ENCODE peak calls at places on chromosome 12, in six cellular contexts. B is GM12892, U is HepG2, D is GM12878, J is H1, R is K562. Z is an unnamed sample.

GRCh38 chr12:3071107-3071506 is 6.1 kb upstream of the TSPAN9 start:
- DNase-seq in J (no peak), R (no peak), B (no peak), D (no peak), U (peak), Z (no peak)

GRCh38 chr12:76085159-76085868 is 829 bp upstream of the NAP1L1 start:
- DNase-seq in U (no peak), J (no peak), R (no peak), B (peak), D (no peak), Z (no peak)

GRCh38 chr12:128459067-128459466 is 192.1 kb downstream of the TMEM132C start:
- DNase-seq in J (peak), R (no peak), U (no peak), D (no peak), B (no peak), Z (no peak)

GRCh38 chr12:113693693-113694092 is 222.0 kb upstream of the LHX5 start:
- DNase-seq in B (no peak), D (no peak), R (no peak), U (no peak), J (no peak), Z (no peak)

GRCh38 chr12:50197297-50197727 is 30.1 kb upstream of the CERS5 start:
- DNase-seq in U (no peak), J (no peak), R (no peak), D (no peak), B (no peak), Z (no peak)

GRCh38 chr12:59634254-59634653 is 38.4 kb downstream of the SLC16A7 start:
- DNase-seq in D (no peak), R (no peak), B (no peak), U (no peak), J (no peak), Z (no peak)

GRCh38 chr12:15979096-15980091 is 68.3 kb downstream of the DERA start:
- DNase-seq in D (no peak), U (peak), B (no peak), R (peak), J (no peak), Z (no peak)

GRCh38 chr12:6632026-6632978 is 3.5 kb downstream of the LPAR5 start:
- DNase-seq in B (no peak), U (no peak), R (no peak), D (peak), J (no peak), Z (no peak)

GRCh38 chr12:7042847-7043246 is 17.7 kb upstream of the C1S start:
- DNase-seq in B (no peak), J (no peak), U (peak), R (peak), D (no peak), Z (no peak)

GRCh38 chr12:69837191-69838085 is 12.4 kb downstream of the MYRFL start:
- DNase-seq in J (no peak), D (no peak), B (no peak), U (peak), R (no peak), Z (no peak)

GRCh38 chr12:130953783-130954543 is at the start of gene ADGRD1:
- DNase-seq in D (no peak), U (no peak), B (no peak), R (no peak), J (no peak), Z (no peak)

GRCh38 chr12:130705174-130705880 is 10.8 kb downstream of the RIMBP2 start:
- DNase-seq in J (no peak), B (no peak), D (no peak), U (no peak), R (no peak), Z (no peak)

GRCh38 chr12:53058674-53059433 is 9.0 kb downstream of the TNS2 start:
- DNase-seq in B (no peak), U (no peak), D (no peak), R (no peak), J (no peak), Z (no peak)

GRCh38 chr12:52197371-52198231 is 5.8 kb upstream of the KRT80 start:
- DNase-seq in B (no peak), J (no peak), D (no peak), R (no peak), U (no peak), Z (no peak)

GRCh38 chr12:120625557-120626419 is 14.6 kb upstream of the CABP1 start:
- DNase-seq in R (peak), U (no peak), J (peak), B (no peak), D (peak), Z (no peak)

GRCh38 chr12:130619378-130619970 is 96.6 kb downstream of the RIMBP2 start:
- DNase-seq in R (no peak), D (no peak), U (no peak), B (no peak), J (no peak), Z (no peak)

GRCh38 chr12:118183711-118184110 is 47.8 kb downstream of the PEBP1 start:
- DNase-seq in B (no peak), R (no peak), J (no peak), D (no peak), U (no peak), Z (no peak)

GRCh38 chr12:89476889-89477288 is 47.7 kb downstream of the GALNT4 start:
- DNase-seq in J (no peak), D (no peak), B (no peak), R (no peak), U (no peak), Z (no peak)

GRCh38 chr12:60262378-60262777 is 666.5 kb downstream of the SLC16A7 start:
- DNase-seq in R (no peak), U (no peak), D (no peak), B (no peak), J (no peak), Z (no peak)

GRCh38 chr12:70044170-70044569 is 199.1 kb upstream of the CNOT2 start:
- DNase-seq in D (no peak), J (no peak), R (no peak), U (no peak), B (no peak), Z (no peak)

GRCh38 chr12:132439333-132439904 is 50.5 kb upstream of the FBRSL1 start:
- DNase-seq in J (no peak), R (no peak), D (no peak), U (no peak), B (no peak), Z (no peak)

GRCh38 chr12:79592865-79593264 is 97.9 kb downstream of the PAWR start:
- DNase-seq in J (no peak), R (no peak), D (no peak), U (no peak), B (no peak), Z (no peak)

GRCh38 chr12:64173456-64173855 is 48.6 kb downstream of the KICS2 start:
- DNase-seq in R (no peak), B (no peak), U (no peak), J (no peak), D (no peak), Z (no peak)

GRCh38 chr12:46516933-46517578 is 144.5 kb upstream of the SLC38A2 start:
- DNase-seq in D (peak), U (no peak), R (no peak), B (peak), J (no peak), Z (peak)

GRCh38 chr12:69623970-69624369 is 13.3 kb upstream of the LRRC10 start:
- DNase-seq in R (peak), J (no peak), D (no peak), B (no peak), U (no peak), Z (no peak)

GRCh38 chr12:106804668-106805067 is 30.2 kb downstream of the RIC8B start:
- DNase-seq in B (no peak), D (no peak), R (no peak), J (no peak), U (no peak), Z (no peak)

GRCh38 chr12:52394836-52395405 is 9.5 kb upstream of the KRT84 start:
- DNase-seq in U (no peak), J (no peak), D (no peak), R (no peak), B (no peak), Z (no peak)

GRCh38 chr12:96343347-96343954 is 56.8 kb downstream of the CDK17 start:
- DNase-seq in U (no peak), B (no peak), J (no peak), R (no peak), D (peak), Z (no peak)

GRCh38 chr12:101857043-101857558 is 20.3 kb upstream of the DRAM1 start:
- DNase-seq in D (no peak), B (no peak), R (no peak), U (no peak), J (no peak), Z (no peak)

GRCh38 chr12:74963867-74964331 is 245.7 kb downstream of the KCNC2 start:
- DNase-seq in J (no peak), D (no peak), B (no peak), R (no peak), U (peak), Z (no peak)

GRCh38 chr12:48817957-48818830 is at the start of gene CACNB3:
- DNase-seq in J (no peak), R (peak), U (no peak), B (peak), D (no peak), Z (peak)

GRCh38 chr12:10140001-10140400 is 10.0 kb upstream of the CLEC7A start:
- DNase-seq in B (no peak), J (peak), U (peak), D (peak), R (no peak), Z (no peak)

GRCh38 chr12:127670796-127671195 is 596.2 kb upstream of the TMEM132C start:
- DNase-seq in R (no peak), D (no peak), U (no peak), J (no peak), B (no peak), Z (no peak)

GRCh38 chr12:79549531-79550271 is 141.1 kb downstream of the PAWR start:
- DNase-seq in R (no peak), D (no peak), B (no peak), U (peak), J (no peak), Z (no peak)

GRCh38 chr12:102095677-102096263 is 24.1 kb downstream of the NUP37 start:
- DNase-seq in R (peak), D (peak), U (peak), B (no peak), J (no peak), Z (no peak)

GRCh38 chr12:188910-189621 is 24.9 kb downstream of the SLC6A12 start:
- DNase-seq in R (peak), J (no peak), B (peak), U (no peak), D (no peak), Z (peak)

GRCh38 chr12:55428844-55429243 is 2.8 kb downstream of the OR6C76 start:
- DNase-seq in J (no peak), U (no peak), R (no peak), B (no peak), D (no peak), Z (no peak)

GRCh38 chr12:6180300-6181051 is 19.7 kb upstream of the CD9 start:
- DNase-seq in D (no peak), J (no peak), U (peak), R (no peak), B (no peak), Z (no peak)

GRCh38 chr12:42024495-42024830 is 120.2 kb downstream of the GXYLT1 start:
- DNase-seq in D (no peak), U (no peak), B (no peak), J (no peak), R (no peak), Z (no peak)
- TF ChIP-seq TAF1 in D (no peak), U (no peak), B (no peak), J (no peak), R (no peak), Z (no peak)

GRCh38 chr12:56687225-56688128 is 607 bp downstream of the PTGES3 start:
- DNase-seq in J (no peak), B (peak), D (no peak), U (no peak), R (peak), Z (no peak)

GRCh38 chr12:56684745-56685369 is 3.2 kb downstream of the PTGES3 start:
- DNase-seq in J (no peak), U (no peak), D (no peak), B (no peak), R (no peak), Z (no peak)

GRCh38 chr12:56688846-56689113 is 696 bp upstream of the PTGES3 start:
- DNase-seq in J (no peak), B (no peak), R (no peak), U (no peak), D (no peak), Z (peak)

GRCh38 chr12:56694161-56694560 is 6.1 kb upstream of the PTGES3 start:
- DNase-seq in J (no peak), R (no peak), D (no peak), U (no peak), B (no peak), Z (no peak)

DNA sequence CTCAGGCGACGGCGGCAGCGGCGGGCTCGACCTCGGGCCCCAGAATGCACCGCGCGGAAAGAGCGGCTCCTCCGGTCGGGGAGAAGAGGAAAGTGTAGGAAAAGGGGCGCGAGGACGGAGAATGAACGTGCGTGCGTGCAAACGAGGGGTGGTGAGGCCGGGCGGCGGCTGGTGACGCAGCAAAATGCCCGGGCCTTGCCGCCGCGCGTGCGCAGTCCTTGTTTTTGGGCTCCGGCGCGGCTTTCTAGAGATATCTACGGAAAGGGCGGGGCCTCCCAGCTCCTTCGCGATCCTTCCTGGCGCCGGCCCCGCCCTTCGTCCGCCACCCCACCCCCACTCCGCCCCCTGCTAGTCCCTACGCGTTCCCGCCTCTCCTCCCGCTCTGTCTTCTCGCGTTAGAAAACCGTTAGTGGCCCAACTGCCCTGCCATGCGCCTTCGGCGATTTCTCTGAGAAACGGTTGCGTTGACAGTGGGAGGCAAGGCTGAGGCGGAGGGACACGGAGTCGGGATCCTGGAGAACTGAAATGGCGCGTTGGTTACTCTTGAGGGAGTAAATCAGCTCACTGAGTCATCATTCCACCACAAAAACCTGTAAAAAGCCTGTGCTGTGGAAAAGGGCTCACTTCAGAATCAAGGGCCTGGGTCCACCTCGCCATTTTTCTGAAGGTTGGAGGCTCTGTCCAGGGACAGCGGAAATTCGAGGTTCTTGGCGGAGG is at the start of gene PTGES3:
- DNase-seq in J (peak), R (peak), D (peak), B (peak), U (peak), Z (peak)
- TF ChIP-seq POLR2A in J (peak), R (peak), D (peak), B (peak), U (peak), Z (peak)

GRCh38 chr12:125220404-125221273 is 155.4 kb downstream of the AACS start:
- DNase-seq in R (no peak), D (no peak), B (no peak), J (no peak), U (no peak), Z (no peak)
- TF ChIP-seq TAF1 in R (no peak), D (no peak), B (no peak), J (no peak), U (no peak), Z (no peak)

DNA sequence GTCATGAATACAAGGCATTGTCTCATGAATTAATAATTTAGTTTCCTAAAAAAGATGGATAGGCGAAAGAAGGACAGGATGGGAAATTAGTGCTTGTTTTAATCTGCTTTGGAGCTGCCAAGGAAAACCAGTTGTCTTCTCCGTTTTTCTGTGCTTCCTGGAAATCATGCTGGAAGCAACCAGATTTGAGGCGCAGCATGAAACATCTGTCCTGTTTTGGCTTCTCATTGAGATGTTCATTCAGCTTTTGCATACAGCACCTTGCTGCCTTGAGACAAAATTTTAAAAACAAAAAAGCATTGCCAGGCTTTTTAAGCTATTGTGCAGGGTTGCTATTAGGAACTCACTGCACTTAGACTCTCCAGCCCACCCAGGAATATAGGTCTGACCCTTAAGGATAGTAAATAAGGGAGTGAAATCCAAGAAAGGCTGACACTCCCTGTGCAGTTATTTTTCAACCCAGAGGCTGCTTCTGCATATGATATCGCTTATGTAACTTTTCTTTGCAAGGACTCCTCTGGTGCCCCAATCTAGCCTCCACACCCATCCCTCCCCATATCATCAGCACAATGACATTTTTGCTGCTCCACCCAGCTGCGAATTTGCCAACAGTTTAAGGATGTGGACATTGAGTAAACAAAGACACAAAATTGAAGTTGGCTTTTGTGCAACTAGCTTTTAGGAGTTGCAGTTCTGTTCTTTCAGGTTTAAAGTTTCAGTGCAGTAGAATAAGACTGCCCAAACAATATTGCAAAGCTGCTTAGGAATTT is 46.9 kb upstream of the MDM1 start:
- DNase-seq in U (no peak), B (no peak), D (no peak), J (no peak), R (no peak), Z (no peak)
- TF ChIP-seq POLR2A in U (no peak), B (no peak), D (no peak), J (no peak), R (no peak), Z (no peak)